ENCODE peak calls at places on chromosomes 7 and 10, in four cellular contexts. D is pancreas; F is IMR-90; N is effector memory CD4-positive, alpha-beta T cell. I is an unnamed sample.

GRCh38 chr10:69553328-69553727 is 19.9 kb downstream of the NEUROG3 start:
- DNase-seq in D (no peak), F (no peak), N (no peak), I (no peak)

GRCh38 chr7:12518920-12519681 is 51.4 kb upstream of the SCIN start:
- DNase-seq in D (no peak), F (no peak), N (no peak), I (no peak)

GRCh38 chr7:142477079-142477651 is 219.3 kb upstream of the PRSS58 start:
- DNase-seq in D (no peak), F (peak; percentile 27), N (no peak), I (no peak)

GRCh38 chr7:29488203-29488970 is 75.2 kb upstream of the PRR15 start:
- DNase-seq in D (no peak), F (no peak), N (no peak), I (no peak)

GRCh38 chr10:34526758-34527730 is 288.1 kb downstream of the PARD3 start:
- DNase-seq in D (no peak), F (peak; percentile 98), N (no peak), I (no peak)

GRCh38 chr7:154857240-154857639 is 145.7 kb downstream of the PAXIP1 start:
- DNase-seq in D (no peak), F (no peak), N (no peak), I (no peak)

GRCh38 chr7:96686305-96686704 is 23.3 kb downstream of the SEM1 start:
- DNase-seq in D (no peak), F (no peak), N (no peak), I (no peak)

GRCh38 chr7:123643495-123644428 is 11.9 kb upstream of the LMOD2 start:
- DNase-seq in D (peak; percentile 26), F (peak; percentile 70), N (no peak), I (no peak)

GRCh38 chr10:125756196-125756595 is 19.4 kb downstream of the MMP21 start:
- DNase-seq in D (no peak), F (no peak), N (no peak), I (no peak)

GRCh38 chr10:87545783-87546182 is 41.1 kb downstream of the MINPP1 start:
- DNase-seq in D (no peak), F (no peak), N (no peak), I (no peak)

GRCh38 chr7:158005531-158005930 is 582.1 kb downstream of the PTPRN2 start:
- DNase-seq in D (no peak), F (no peak), N (no peak), I (no peak)

GRCh38 chr10:89262331-89263020 is 10.9 kb upstream of the LIPA start:
- DNase-seq in D (no peak), F (peak; percentile 19), N (no peak), I (no peak)

GRCh38 chr7:8881916-8882315 is 448.5 kb downstream of the NXPH1 start:
- DNase-seq in D (no peak), F (no peak), N (no peak), I (no peak)

GRCh38 chr7:106180721-106181120 is 68.6 kb upstream of the SYPL1 start:
- DNase-seq in D (no peak), F (no peak), N (no peak), I (no peak)

GRCh38 chr7:50792342-50793114 is 9.8 kb upstream of the GRB10 start:
- DNase-seq in D (peak; percentile 51), F (peak; percentile 58), N (no peak), I (no peak)

GRCh38 chr10:62109532-62110293 is 158.9 kb downstream of the RTKN2 start:
- DNase-seq in D (no peak), F (no peak), N (no peak), I (no peak)

GRCh38 chr7:37683263-37684120 is at the start of gene GPR141:
- DNase-seq in D (no peak), F (no peak), N (no peak), I (no peak)

GRCh38 chr10:46091080-46091833 is 45.2 kb upstream of the MSMB start:
- DNase-seq in D (no peak), F (no peak), N (no peak), I (peak; percentile 48)

GRCh38 chr10:125562737-125563136 is 120.2 kb downstream of the TEX36 start:
- DNase-seq in D (no peak), F (no peak), N (no peak), I (no peak)

GRCh38 chr10:74784462-74784861 is 41.9 kb upstream of the KAT6B start:
- DNase-seq in D (no peak), F (no peak), N (no peak), I (no peak)

GRCh38 chr7:151692721-151693120 is 173.0 kb upstream of the RHEB start:
- DNase-seq in D (no peak), F (no peak), N (no peak), I (no peak)
- H3K4me1 ChIP-seq in D (peaks cover 4% of the 10 kb centered on the region), F (peaks cover 17% of the 10 kb centered on the region), N (no peaks in the 10 kb centered on the region), I (no peaks in the 10 kb centered on the region)

DNA sequence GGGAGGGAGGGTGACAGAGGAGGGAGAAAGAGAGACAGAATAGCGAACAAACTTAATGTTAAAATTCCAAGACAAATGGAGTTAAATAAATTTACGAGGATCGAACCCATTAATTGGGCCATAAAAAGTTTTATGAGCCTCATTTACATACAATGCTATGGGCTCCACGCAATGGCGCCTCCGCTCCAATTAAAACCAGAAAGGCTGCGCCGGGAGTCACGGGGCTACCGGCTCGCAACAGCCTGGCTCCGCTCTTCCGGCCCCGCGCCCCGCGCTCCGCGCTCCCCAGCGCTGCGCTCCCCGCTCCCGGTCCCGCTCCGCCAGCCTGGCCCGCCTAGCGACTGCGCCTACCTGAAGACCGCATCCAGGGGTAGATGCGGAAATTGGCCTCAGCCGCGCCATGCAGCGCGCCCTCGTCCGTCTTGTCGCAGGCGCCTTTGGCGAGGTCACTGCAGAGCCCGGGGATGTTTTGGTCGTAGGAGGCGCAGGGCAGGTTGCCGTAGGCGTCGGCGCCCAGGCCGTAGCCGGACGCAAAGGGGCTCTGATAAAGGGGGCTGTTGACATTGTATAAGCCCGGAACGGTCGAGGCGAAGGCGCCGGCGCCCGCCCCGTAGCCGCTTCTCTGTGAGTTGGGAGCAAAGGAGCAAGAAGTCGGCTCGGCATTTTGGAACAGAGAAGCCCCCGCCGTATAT is 513 bp downstream of the HOXA7 start:
- DNase-seq in D (peak; percentile 8), F (no peak), N (no peak), I (no peak)
- H3K4me3 ChIP-seq in D (peak overlapping the region; percentile 29), F (peak overlapping the region; percentile 69), N (peak overlapping the region; percentile 34), I (no peak overlapping the region)

DNA sequence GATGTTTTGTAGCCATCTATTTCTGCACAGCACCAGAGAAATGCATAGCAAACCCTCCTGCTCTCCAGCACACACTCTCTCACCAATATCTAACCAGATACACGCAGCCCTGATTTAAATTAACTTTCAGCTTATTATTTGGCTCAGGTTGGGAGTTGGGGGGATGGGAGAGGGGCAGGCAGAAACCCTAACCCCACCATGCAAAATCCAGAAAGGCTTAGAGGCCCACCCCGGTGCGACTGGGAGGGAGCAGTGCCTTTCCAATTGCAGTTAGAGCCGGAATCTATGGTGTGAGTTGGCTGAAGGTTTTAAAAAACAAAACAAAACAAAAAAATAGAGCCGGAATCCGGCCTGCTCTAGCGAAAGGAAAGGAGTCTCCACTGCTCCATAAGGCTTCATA is 3.0 kb downstream of the IGF2BP3 start:
- DNase-seq in D (no peak), F (no peak), N (no peak), I (no peak)
- H3K27ac ChIP-seq in D (no peak overlapping the region), F (peak overlapping the region; percentile 86), N (no peak overlapping the region), I (peak overlapping the region; percentile 69)

GRCh38 chr10:44008917-44009620 is 360.4 kb upstream of the ZNF32 start:
- DNase-seq in D (no peak), F (no peak), N (no peak), I (no peak)
- H3K4me1 ChIP-seq in D (peaks cover 3% of the 10 kb centered on the region), F (no peaks in the 10 kb centered on the region), N (no peaks in the 10 kb centered on the region), I (no peaks in the 10 kb centered on the region)

DNA sequence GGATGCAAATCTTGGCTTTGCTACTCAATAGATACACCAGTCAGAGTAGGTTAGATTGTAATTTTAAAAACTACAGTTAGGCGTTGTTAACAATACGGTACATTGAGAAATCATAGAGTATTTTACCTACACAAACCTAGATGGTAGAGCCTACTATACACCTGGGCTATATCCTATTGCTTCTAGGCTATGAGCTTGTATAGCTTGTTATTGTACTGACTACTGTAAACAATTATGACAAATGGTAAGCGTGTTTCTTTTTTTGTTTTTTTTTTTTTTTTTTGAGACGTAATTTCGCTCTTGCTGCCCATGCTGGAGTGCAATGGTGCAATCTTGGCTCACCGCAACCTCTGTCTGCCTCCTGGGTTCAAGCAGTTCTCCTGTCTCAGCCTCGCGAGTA is 3.7 kb downstream of the SEPTIN7 start:
- DNase-seq in D (no peak), F (no peak), N (no peak), I (no peak)
- H3K4me3 ChIP-seq in D (no peak overlapping the region), F (no peak overlapping the region), N (no peak overlapping the region), I (no peak overlapping the region)

DNA sequence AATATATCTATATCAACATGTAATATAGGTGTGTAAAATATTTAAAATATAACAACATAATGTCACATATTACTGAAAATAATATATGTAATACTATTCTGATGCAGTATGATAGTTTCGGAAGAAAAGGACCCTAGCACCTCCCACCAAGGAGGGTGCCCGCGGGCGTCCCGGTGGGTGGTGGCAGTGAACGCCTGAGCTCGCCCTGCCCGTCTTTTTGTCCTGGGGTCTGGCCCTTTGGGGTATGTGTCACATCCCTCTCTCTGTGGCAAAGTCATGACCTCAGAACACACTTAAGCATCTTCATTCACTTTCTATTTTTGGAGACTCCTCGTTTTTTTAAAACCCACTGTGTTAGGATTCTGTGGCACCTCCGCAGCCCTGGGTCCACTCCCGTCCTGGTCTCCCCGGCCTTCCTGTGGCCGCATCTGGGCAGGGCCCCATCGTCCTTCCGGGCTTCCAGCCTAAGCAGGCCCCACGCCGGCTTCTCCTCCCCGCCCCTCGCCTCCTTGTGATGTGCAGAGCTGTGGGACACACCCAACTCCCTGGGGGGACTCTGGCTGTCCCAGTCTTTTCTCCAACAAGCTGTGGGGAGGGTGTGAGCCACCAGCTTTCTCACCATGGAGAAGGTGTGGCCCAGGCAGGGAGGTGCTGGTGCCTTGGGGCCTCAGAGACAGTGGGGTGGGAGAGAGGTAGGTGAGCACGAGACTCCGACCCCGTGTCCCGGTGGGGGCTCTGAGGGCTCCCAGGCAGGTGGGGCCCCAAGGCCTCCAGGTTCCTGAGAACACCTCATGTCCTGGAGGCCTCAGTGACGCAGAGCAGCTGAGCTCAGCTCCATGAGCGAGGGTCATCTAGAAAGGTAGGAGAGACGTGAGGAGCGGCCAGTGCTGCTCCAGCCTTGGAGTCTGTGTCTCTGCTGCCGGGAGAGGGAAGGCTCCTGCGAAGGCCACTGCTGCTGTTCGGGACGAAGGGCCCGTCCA is 16.5 kb downstream of the PWWP2B start:
- DNase-seq in D (no peak), F (no peak), N (no peak), I (no peak)
- H3K27ac ChIP-seq in D (peak overlapping the region; percentile 100), F (no peak overlapping the region), N (no peak overlapping the region), I (no peak overlapping the region)

GRCh38 chr10:28853195-28853594 is 175.9 kb downstream of the BAMBI start:
- DNase-seq in D (no peak), F (no peak), N (no peak), I (no peak)

GRCh38 chr10:28845009-28845682 is 167.8 kb downstream of the BAMBI start:
- DNase-seq in D (no peak), F (peak; percentile 85), N (no peak), I (no peak)

GRCh38 chr10:28849821-28850220 is 172.5 kb downstream of the BAMBI start:
- DNase-seq in D (no peak), F (no peak), N (no peak), I (no peak)

GRCh38 chr10:28849309-28849708 is 172.0 kb downstream of the BAMBI start:
- DNase-seq in D (no peak), F (no peak), N (no peak), I (no peak)

GRCh38 chr10:28850784-28851183 is 173.5 kb downstream of the BAMBI start:
- DNase-seq in D (no peak), F (no peak), N (no peak), I (no peak)
- H3K4me1 ChIP-seq in D (no peaks in the 10 kb centered on the region), F (peaks cover 2% of the 10 kb centered on the region), N (no peaks in the 10 kb centered on the region), I (no peaks in the 10 kb centered on the region)